ENCODE peak calls at places on chromosome 22, in ten cellular contexts. N, O, E, S, W, F, M, I, Z and C are unnamed samples.

GRCh38 chr22:23557467-23557866 is 22.6 kb downstream of the IGLL1 start:
- DNase-seq in N (no peak), O (no peak), E (no peak), S (no peak), W (no peak), F (no peak), M (no peak), I (no peak), Z (no peak), C (no peak)

GRCh38 chr22:28973352-28973751 is 88.3 kb downstream of the C22orf31 start:
- DNase-seq in N (no peak), O (no peak), E (no peak), S (no peak), W (no peak), F (no peak), M (no peak), I (no peak), Z (no peak), C (no peak)

GRCh38 chr22:48155446-48155845 is 1393.0 kb downstream of the TBC1D22A start:
- DNase-seq in N (no peak), O (no peak), E (no peak), S (no peak), W (no peak), F (no peak), M (no peak), I (no peak), Z (no peak), C (no peak)

GRCh38 chr22:48394787-48395620 is 1432.7 kb downstream of the BRD1 start:
- DNase-seq in N (no peak), O (no peak), E (no peak), S (no peak), W (no peak), F (no peak), M (no peak), I (no peak), Z (no peak), C (no peak)

GRCh38 chr22:30869996-30870395 is 98.6 kb downstream of the MORC2 start:
- DNase-seq in N (no peak), O (no peak), E (no peak), S (no peak), W (no peak), F (no peak), M (no peak), I (no peak), Z (no peak), C (no peak)

GRCh38 chr22:47310601-47311000 is 548.2 kb downstream of the TBC1D22A start:
- DNase-seq in N (no peak), O (no peak), E (no peak), S (no peak), W (no peak), F (peak), M (no peak), I (peak), Z (no peak), C (no peak)

GRCh38 chr22:17576475-17576874 is 13.2 kb downstream of the SLC25A18 start:
- DNase-seq in N (no peak), O (peak), E (no peak), S (no peak), W (no peak), F (no peak), M (no peak), I (peak), Z (no peak), C (no peak)

GRCh38 chr22:45948081-45948648 is 28.8 kb downstream of the WNT7B start:
- DNase-seq in N (no peak), O (peak), E (peak), S (no peak), W (no peak), F (no peak), M (no peak), I (no peak), Z (no peak), C (no peak)

GRCh38 chr22:31806751-31807150 is 52.9 kb downstream of the DEPDC5 start:
- DNase-seq in N (no peak), O (no peak), E (no peak), S (no peak), W (no peak), F (no peak), M (no peak), I (no peak), Z (no peak), C (no peak)

GRCh38 chr22:38941488-38941987 is 15.9 kb upstream of the APOBEC3A start:
- DNase-seq in N (peak), O (no peak), E (no peak), S (peak), W (no peak), F (no peak), M (no peak), I (no peak), Z (no peak), C (peak)

GRCh38 chr22:20803696-20804324 is 29.9 kb downstream of the SERPIND1 start:
- DNase-seq in N (peak), O (no peak), E (no peak), S (no peak), W (no peak), F (peak), M (peak), I (peak), Z (peak), C (peak)

GRCh38 chr22:33873666-33874065 is 46.6 kb downstream of the LARGE1 start:
- DNase-seq in N (no peak), O (no peak), E (no peak), S (no peak), W (no peak), F (no peak), M (no peak), I (no peak), Z (no peak), C (no peak)

GRCh38 chr22:38124236-38124974 is 13.9 kb upstream of the BAIAP2L2 start:
- DNase-seq in N (no peak), O (no peak), E (no peak), S (no peak), W (no peak), F (no peak), M (no peak), I (no peak), Z (no peak), C (no peak)

GRCh38 chr22:48407256-48407955 is 1420.3 kb downstream of the BRD1 start:
- DNase-seq in N (no peak), O (no peak), E (no peak), S (no peak), W (no peak), F (no peak), M (no peak), I (no peak), Z (no peak), C (no peak)